ENCODE peak calls at places on chromosomes 13 and 19, in eight cellular contexts. X, S, K, L, T, N, P and A are unnamed samples.

GRCh38 chr19:4754248-4754647 is 30.6 kb upstream of the DPP9 start:
- DNase-seq in X (no peak), S (no peak), K (no peak), L (no peak), T (peak), N (no peak), P (no peak), A (peak)

GRCh38 chr13:74103970-74104555 is 30.1 kb downstream of the KLF12 start:
- DNase-seq in X (no peak), S (no peak), K (no peak), L (no peak), T (no peak), N (no peak), P (no peak), A (no peak)

GRCh38 chr19:5321851-5322681 is 18.5 kb downstream of the PTPRS start:
- DNase-seq in X (no peak), S (peak), K (no peak), L (no peak), T (peak), N (no peak), P (no peak), A (peak)

GRCh38 chr19:53076984-53077383 is 26.2 kb downstream of the ZNF160 start:
- DNase-seq in X (no peak), S (peak), K (no peak), L (peak), T (no peak), N (no peak), P (no peak), A (peak)

GRCh38 chr13:99768986-99769385 is 202.6 kb downstream of the ZIC5 start:
- DNase-seq in X (no peak), S (no peak), K (no peak), L (no peak), T (no peak), N (no peak), P (no peak), A (no peak)

GRCh38 chr19:14577885-14578427 is 4.9 kb upstream of the CLEC17A start:
- DNase-seq in X (no peak), S (no peak), K (no peak), L (no peak), T (peak), N (no peak), P (no peak), A (no peak)

GRCh38 chr19:6766357-6767080 is 716 bp downstream of the SH2D3A start:
- DNase-seq in X (no peak), S (peak), K (no peak), L (no peak), T (peak), N (no peak), P (no peak), A (no peak)

GRCh38 chr19:54316746-54317107 is 3.8 kb upstream of the LILRA5 start:
- DNase-seq in X (peak), S (peak), K (no peak), L (no peak), T (peak), N (no peak), P (no peak), A (no peak)

GRCh38 chr13:27425918-27426630 is 1.7 kb downstream of the GTF3A start:
- DNase-seq in X (peak), S (peak), K (peak), L (peak), T (peak), N (peak), P (peak), A (peak)